ENCODE peak calls at places on chromosomes 3 and 15, in five cellular contexts. U is coronary artery, T is progenitor cell of endocrine pancreas, D is GM20000, S is tibial nerve. N is an unnamed sample.

GRCh38 chr15:68311464-68311835 is 33.9 kb downstream of the FEM1B start:
- DNase-seq in S (no peak), U (peak; percentile 65), T (no peak), D (no peak), N (no peak)

GRCh38 chr3:171284308-171285075 is 175.7 kb downstream of the TNIK start:
- DNase-seq in U (no peak), T (no peak), D (peak; percentile 21), S (peak; percentile 74), N (no peak)

GRCh38 chr15:39204031-39204430 is 376.8 kb upstream of the THBS1 start:
- DNase-seq in T (no peak), D (no peak), U (no peak), S (no peak), N (no peak)

GRCh38 chr3:143977326-143978262 is 6.0 kb downstream of the DIPK2A start:
- DNase-seq in U (no peak), S (no peak), T (no peak), D (peak; percentile 23), N (no peak)

GRCh38 chr3:59726279-59726678 is 676.5 kb upstream of the CFAP20DC start:
- DNase-seq in S (no peak), U (no peak), D (no peak), T (no peak), N (no peak)

GRCh38 chr15:53962646-53963561 is 15.3 kb upstream of the UNC13C start:
- DNase-seq in T (peak; percentile 10), D (no peak), U (no peak), S (peak; percentile 32), N (peak; percentile 60)

GRCh38 chr15:66045542-66045941 is 176.3 kb downstream of the RAB11A start:
- DNase-seq in S (no peak), T (no peak), U (no peak), D (no peak), N (no peak)

GRCh38 chr15:80887148-80887547 is 102.5 kb downstream of the MESD start:
- DNase-seq in T (no peak), D (no peak), S (no peak), U (no peak), N (no peak)

GRCh38 chr3:128854382-128854939 is 25.0 kb upstream of the ACAD9 start:
- DNase-seq in T (no peak), D (no peak), S (no peak), U (no peak), N (no peak)

GRCh38 chr3:185328324-185329004 is 34.5 kb upstream of the MAP3K13 start:
- DNase-seq in T (no peak), U (no peak), S (no peak), D (no peak), N (no peak)

GRCh38 chr3:183100376-183100775 is 1.1 kb upstream of the MCCC1 start:
- DNase-seq in U (no peak), S (no peak), D (no peak), T (no peak), N (no peak)

GRCh38 chr3:119613201-119613600 is 15.5 kb downstream of the PLA1A start:
- DNase-seq in U (no peak), D (no peak), T (no peak), S (no peak), N (no peak)

GRCh38 chr15:81294501-81294850 is 29.5 kb downstream of the STARD5 start:
- DNase-seq in S (no peak), U (no peak), T (no peak), D (no peak), N (no peak)

GRCh38 chr3:52472239-52472783 is 16.9 kb downstream of the NISCH start:
- DNase-seq in U (no peak), S (no peak), T (no peak), D (no peak), N (no peak)
- TF ChIP-seq CTCF in U (no peak), S (no peak), T (no peak), D (no peak), N (no peak)

GRCh38 chr15:71572452-71573053 is 237.8 kb upstream of the NR2E3 start:
- DNase-seq in S (no peak), U (no peak), T (no peak), D (no peak), N (no peak)
- TF ChIP-seq CTCF in S (no peak), U (no peak), T (peak; percentile 23), D (no peak), N (no peak)

GRCh38 chr3:163058190-163058854 is 1561.7 kb downstream of the OTOL1 start:
- DNase-seq in D (no peak), T (no peak), U (no peak), S (no peak), N (no peak)

GRCh38 chr3:163056874-163057497 is 1560.4 kb downstream of the OTOL1 start:
- DNase-seq in T (peak; percentile 29), U (no peak), D (peak; percentile 34), S (peak; percentile 75), N (peak; percentile 74)
- TF ChIP-seq CTCF in T (peak; percentile 72), U (peak; percentile 38), D (peak; percentile 21), S (no peak), N (peak; percentile 73)

DNA sequence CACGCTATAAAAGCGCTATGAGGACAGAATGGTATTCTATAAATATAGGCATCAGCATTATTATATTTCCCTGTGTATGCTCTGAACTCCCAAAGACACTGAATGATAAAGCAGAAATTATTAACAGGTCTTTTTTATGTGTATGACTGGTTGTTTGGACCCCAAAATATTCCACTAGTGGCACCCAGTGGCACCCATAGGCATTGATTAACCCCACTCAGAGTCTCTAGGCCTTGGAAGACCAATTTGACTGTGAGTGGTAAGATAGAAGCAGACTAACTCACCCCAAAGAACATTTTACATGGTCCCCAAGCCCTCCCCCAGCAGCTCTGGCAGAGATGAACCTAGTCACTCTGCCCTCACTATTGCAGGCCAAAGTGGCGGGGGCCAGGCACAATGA is 45.4 kb upstream of the UBE2E1 start:
- DNase-seq in D (no peak), T (no peak), S (no peak), U (no peak), N (no peak)
- TF ChIP-seq CTCF in D (no peak), T (no peak), S (no peak), U (no peak), N (no peak)

DNA sequence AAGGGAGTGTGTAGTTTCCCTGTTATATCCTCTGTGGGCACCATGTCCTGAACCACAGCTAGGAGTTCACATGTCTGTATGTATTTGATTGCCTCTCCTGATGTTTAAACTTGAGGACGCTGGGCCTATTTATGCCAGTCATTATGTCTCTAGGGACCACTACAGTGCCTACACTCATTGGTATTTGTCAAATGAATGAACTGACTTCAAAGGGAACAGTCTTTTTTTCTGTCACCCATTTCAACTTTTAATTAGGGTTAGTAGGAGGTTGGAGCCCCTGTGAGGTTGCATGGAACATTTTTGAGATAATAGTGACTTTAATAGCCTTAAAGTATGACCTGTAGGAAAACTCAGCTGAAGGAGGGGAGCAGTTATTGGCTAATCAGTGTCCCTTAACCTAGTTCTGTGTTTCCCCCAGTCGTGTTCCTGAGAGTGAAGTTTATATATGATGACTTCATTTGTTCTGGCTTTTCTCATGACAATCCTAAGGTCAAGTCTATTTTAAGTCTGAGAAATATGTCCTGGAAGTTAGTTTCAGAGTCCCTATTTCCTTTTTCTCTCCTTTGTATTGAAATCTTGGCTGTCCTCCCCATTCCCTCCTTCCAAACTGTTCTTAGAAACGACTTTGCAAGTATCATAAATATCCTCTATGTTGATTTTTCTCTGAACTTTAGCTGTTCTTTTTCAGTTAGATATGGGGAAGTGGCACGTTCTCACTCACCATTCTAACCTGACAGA is 29.0 kb downstream of the PDE8A start:
- DNase-seq in S (no peak), U (no peak), T (no peak), D (no peak), N (no peak)
- TF ChIP-seq CTCF in S (no peak), U (no peak), T (peak; percentile 51), D (no peak), N (no peak)

DNA sequence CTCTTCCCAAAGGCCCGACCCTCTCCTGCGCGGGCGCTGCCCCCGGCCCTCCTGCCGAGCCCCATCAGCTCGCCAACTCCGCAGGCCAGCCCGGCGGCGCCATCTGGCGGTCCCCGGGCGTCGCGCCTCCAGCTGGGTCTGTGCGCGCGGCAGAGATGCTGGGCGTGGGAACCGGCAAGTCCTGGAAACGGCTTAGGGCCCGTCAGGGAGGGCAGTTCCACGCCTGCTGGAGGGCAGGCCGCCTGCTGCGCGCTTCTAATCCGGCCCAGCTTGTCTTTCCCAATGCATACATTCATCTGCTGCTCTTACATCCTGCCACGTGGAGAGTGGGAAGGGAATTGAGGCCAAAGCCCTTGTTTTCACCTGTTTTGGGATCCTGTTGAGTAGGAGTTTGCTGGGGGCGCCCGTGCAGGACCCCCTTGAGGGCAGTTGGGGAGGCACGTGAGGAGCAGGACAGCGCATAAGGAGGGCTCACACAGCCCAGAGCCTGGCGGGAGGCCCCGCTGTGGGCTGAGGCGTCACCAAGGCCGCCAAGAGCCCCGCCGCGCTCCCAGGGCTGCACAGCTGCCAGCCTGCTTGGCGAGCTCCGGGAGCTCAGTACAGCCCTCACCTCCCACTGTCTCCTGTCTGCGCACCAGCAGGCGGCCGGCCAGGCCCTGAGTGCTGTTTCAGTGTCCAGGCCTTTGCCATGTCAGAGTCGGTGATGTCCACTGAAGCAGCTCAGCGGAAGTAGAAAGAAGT is 165.6 kb downstream of the NSMCE3 start:
- DNase-seq in D (peak; percentile 87), T (peak; percentile 85), S (peak; percentile 44), U (no peak), N (peak; percentile 90)
- TF ChIP-seq CTCF in D (peak; percentile 95), T (peak; percentile 96), S (peak; percentile 81), U (peak; percentile 93), N (peak; percentile 87)

DNA sequence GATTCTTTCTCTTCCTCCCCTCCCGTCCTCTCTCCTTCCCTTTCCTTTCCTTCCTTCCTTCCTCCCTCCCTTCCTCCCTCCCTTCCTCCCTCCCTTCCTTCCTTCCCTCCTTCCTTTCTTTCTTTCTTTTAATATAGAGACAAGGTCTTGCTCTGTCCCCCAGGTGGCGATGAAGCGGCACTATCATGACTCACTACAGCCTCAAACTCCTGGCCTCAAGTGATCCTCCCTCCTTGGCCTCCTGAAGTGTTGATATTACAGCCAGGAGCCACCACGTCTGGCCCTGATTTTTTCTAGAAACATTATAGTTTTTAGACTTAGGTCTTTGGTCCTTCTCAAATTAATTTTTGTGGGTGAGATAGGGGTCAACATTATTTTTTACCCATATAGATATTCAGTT is 15.5 kb downstream of the GRM2 start:
- DNase-seq in S (no peak), D (no peak), U (no peak), T (no peak), N (no peak)
- TF ChIP-seq CTCF in S (no peak), D (no peak), U (no peak), T (no peak), N (no peak)

GRCh38 chr3:168272343-168272984 is 176.7 kb upstream of the GOLIM4 start:
- DNase-seq in U (no peak), D (no peak), S (no peak), T (no peak), N (no peak)

GRCh38 chr3:168275662-168276061 is 179.9 kb upstream of the GOLIM4 start:
- DNase-seq in D (no peak), S (no peak), T (no peak), U (no peak), N (no peak)

GRCh38 chr3:168269019-168269418 is 173.3 kb upstream of the GOLIM4 start:
- DNase-seq in D (no peak), T (no peak), U (no peak), S (no peak), N (no peak)

DNA sequence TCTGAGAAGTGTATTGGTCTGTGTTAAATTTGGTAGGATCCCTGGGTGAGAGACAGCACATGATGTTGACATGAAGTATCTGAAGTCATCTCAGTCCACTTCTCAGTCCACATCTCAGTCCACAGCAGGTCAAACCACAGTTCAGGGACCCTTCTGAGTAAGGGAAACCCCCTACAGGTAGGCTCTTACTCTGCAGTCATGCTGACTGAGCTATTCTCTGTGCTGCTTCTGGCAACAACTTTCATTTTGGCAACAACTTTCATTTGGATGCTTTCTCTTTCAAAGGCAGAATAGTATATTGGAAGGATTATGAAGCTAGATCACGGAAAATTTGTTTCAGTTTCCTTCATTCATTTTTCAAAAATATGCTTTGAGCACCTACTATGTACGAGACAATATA is 178.2 kb upstream of the GOLIM4 start:
- DNase-seq in S (no peak), U (no peak), D (peak; percentile 40), T (no peak), N (no peak)
- TF ChIP-seq CTCF in S (no peak), U (no peak), D (no peak), T (no peak), N (no peak)